ENCODE peak calls at places on chromosomes 13 and 19, in nine cellular contexts. S is fibroblast of lung, Q is psoas muscle, J is epithelial cell of esophagus, P is cardiac fibroblast, U is hepatocyte, X is Caco-2, Z is Calu3, M is mesothelial cell of epicardium. N is an unnamed sample.

GRCh38 chr13:30862707-30863106 is 43.4 kb upstream of the MEDAG start:
- DNase-seq in M (no peak), J (no peak), X (no peak), U (no peak), Q (peak), S (no peak), Z (no peak), P (peak), N (no peak)

GRCh38 chr13:35925669-35926068 is 205.5 kb downstream of the DCLK1 start:
- DNase-seq in M (no peak), Z (no peak), X (no peak), U (no peak), P (no peak), S (no peak), Q (no peak), J (no peak), N (no peak)

GRCh38 chr19:17846146-17846545 is 1.6 kb downstream of the JAK3 start:
- DNase-seq in U (no peak), Q (no peak), P (no peak), Z (no peak), X (no peak), J (no peak), M (no peak), S (no peak), N (no peak)

GRCh38 chr19:49712397-49712859 is 21.5 kb downstream of the CPT1C start:
- DNase-seq in X (peak), Z (peak), Q (no peak), J (peak), M (no peak), U (no peak), S (peak), P (peak), N (no peak)

GRCh38 chr13:102846261-102847015 is 606 bp downstream of the ERCC5 start:
- DNase-seq in U (peak), J (peak), Z (no peak), X (no peak), S (peak), M (peak), P (peak), Q (peak), N (peak)

GRCh38 chr19:8085606-8086464 is 33.3 kb downstream of the CCL25 start:
- DNase-seq in Q (no peak), U (peak), X (peak), S (no peak), Z (peak), P (no peak), J (no peak), M (no peak), N (no peak)

GRCh38 chr13:28609936-28610335 is 49.0 kb upstream of the POMP start:
- DNase-seq in P (peak), Z (no peak), J (no peak), X (no peak), U (no peak), S (peak), M (no peak), Q (no peak), N (no peak)

GRCh38 chr13:106348032-106348431 is 187.4 kb downstream of the EFNB2 start:
- DNase-seq in Q (no peak), P (peak), U (peak), M (no peak), Z (no peak), J (peak), X (no peak), S (peak), N (no peak)

GRCh38 chr13:30017880-30018279 is 167.5 kb upstream of the UBL3 start:
- DNase-seq in Z (no peak), S (no peak), Q (no peak), U (no peak), M (no peak), J (no peak), X (no peak), P (no peak), N (no peak)

GRCh38 chr13:75299913-75300862 is 181.8 kb downstream of the TBC1D4 start:
- DNase-seq in P (peak), M (no peak), U (no peak), Q (no peak), S (peak), J (no peak), X (no peak), Z (no peak), N (no peak)

GRCh38 chr19:18612772-18613588 is at the start of gene TMEM59L:
- DNase-seq in S (no peak), P (no peak), M (no peak), U (no peak), X (no peak), Z (no peak), Q (no peak), J (no peak), N (peak)

GRCh38 chr13:98267080-98267912 is 90.2 kb upstream of the RNF113B start:
- DNase-seq in Q (no peak), U (peak), M (no peak), X (peak), Z (peak), J (peak), S (peak), P (peak), N (peak)

GRCh38 chr13:94318418-94318817 is 161.1 kb downstream of the DCT start:
- DNase-seq in P (no peak), U (no peak), Z (no peak), Q (no peak), S (peak), J (no peak), X (no peak), M (no peak), N (no peak)

GRCh38 chr19:34336781-34337271 is 28.2 kb upstream of the GPI start:
- DNase-seq in Z (peak), P (peak), M (no peak), J (peak), X (no peak), U (peak), S (peak), Q (no peak), N (peak)

GRCh38 chr19:2495130-2495641 is 19.3 kb downstream of the GADD45B start:
- DNase-seq in P (peak), U (peak), Z (peak), M (no peak), Q (peak), S (peak), J (peak), X (no peak), N (no peak)

GRCh38 chr19:19366691-19367396 is 38.6 kb upstream of the GATAD2A start:
- DNase-seq in Q (peak), M (no peak), S (peak), Z (peak), X (peak), U (peak), P (peak), J (peak), N (peak)

GRCh38 chr13:28338202-28338601 is 156.7 kb downstream of the FLT1 start:
- DNase-seq in M (no peak), U (no peak), X (no peak), S (no peak), J (no peak), Q (no peak), Z (no peak), P (no peak), N (no peak)

GRCh38 chr13:99307648-99308339 is 595 bp upstream of the GPR183 start:
- DNase-seq in X (no peak), U (peak), S (peak), Q (no peak), M (no peak), J (peak), Z (no peak), P (peak), N (no peak)

GRCh38 chr19:55156202-55157063 is 1.1 kb downstream of the TNNI3 start:
- DNase-seq in X (peak), U (peak), J (peak), P (peak), Q (peak), M (peak), S (peak), Z (peak), N (peak)

GRCh38 chr19:47144630-47145029 is 14.0 kb downstream of the SAE1 start:
- DNase-seq in S (no peak), Q (no peak), Z (no peak), J (no peak), M (no peak), P (no peak), U (no peak), X (no peak), N (no peak)

GRCh38 chr13:44952671-44953070 is 36.6 kb downstream of the NUFIP1 start:
- DNase-seq in Q (no peak), P (no peak), Z (no peak), J (no peak), U (no peak), M (no peak), X (no peak), S (no peak), N (no peak)

GRCh38 chr19:36041831-36042230 is 9.2 kb upstream of the CLIP3 start:
- DNase-seq in X (peak), S (peak), P (peak), J (peak), Z (no peak), M (no peak), Q (no peak), U (peak), N (no peak)

GRCh38 chr19:17160908-17161307 is 54.2 kb upstream of the USE1 start:
- DNase-seq in Q (no peak), S (no peak), Z (no peak), X (no peak), J (no peak), P (no peak), U (no peak), M (no peak), N (no peak)

GRCh38 chr13:21176982-21177284 is 475 bp downstream of the MRPL57 start:
- DNase-seq in U (no peak), P (no peak), M (no peak), S (no peak), Q (no peak), J (no peak), X (no peak), Z (no peak), N (no peak)

GRCh38 chr19:19661675-19662251 is 1.7 kb downstream of the ATP13A1 start:
- DNase-seq in U (no peak), Z (no peak), X (no peak), M (no peak), Q (no peak), S (no peak), J (no peak), P (no peak), N (peak)

GRCh38 chr19:3224346-3225325 is at the start of gene CELF5:
- DNase-seq in M (peak), X (no peak), S (peak), P (peak), J (peak), Q (peak), U (peak), Z (peak), N (peak)

GRCh38 chr19:2561895-2562294 is 86.0 kb downstream of the GADD45B start:
- DNase-seq in M (no peak), Q (no peak), U (no peak), J (peak), X (no peak), S (no peak), P (no peak), Z (no peak), N (peak)

GRCh38 chr13:75507027-75508001 is 25.3 kb upstream of the TBC1D4 start:
- DNase-seq in Z (no peak), P (no peak), U (no peak), S (no peak), X (no peak), M (no peak), Q (no peak), J (peak), N (no peak)

GRCh38 chr13:30486230-30487074 is 20.7 kb upstream of the HMGB1 start:
- DNase-seq in J (peak), X (peak), S (no peak), P (peak), U (peak), Q (no peak), Z (peak), M (no peak), N (no peak)

GRCh38 chr19:1009043-1009975 is 9.1 kb downstream of the GRIN3B start:
- DNase-seq in J (no peak), P (peak), S (peak), X (no peak), M (no peak), Q (no peak), U (no peak), Z (no peak), N (no peak)

GRCh38 chr19:33193269-33193863 is 764 bp upstream of the LRP3 start:
- DNase-seq in U (no peak), M (no peak), X (no peak), S (no peak), Z (no peak), P (no peak), J (no peak), Q (no peak), N (no peak)

GRCh38 chr19:33194527-33194883 is 375 bp downstream of the LRP3 start:
- DNase-seq in M (no peak), U (peak), Z (no peak), S (no peak), P (no peak), J (no peak), X (no peak), Q (no peak), N (no peak)

GRCh38 chr19:33191501-33191900 is 2.6 kb upstream of the LRP3 start:
- DNase-seq in Q (no peak), J (no peak), X (no peak), Z (no peak), S (no peak), U (no peak), P (no peak), M (no peak), N (no peak)

GRCh38 chr19:33193864-33194362 is at the start of gene LRP3:
- DNase-seq in X (peak), J (peak), Z (no peak), U (peak), S (peak), M (peak), Q (peak), P (peak), N (no peak)

GRCh38 chr19:33192010-33192409 is 2.1 kb upstream of the LRP3 start:
- DNase-seq in X (no peak), P (no peak), S (no peak), Q (no peak), M (no peak), J (no peak), Z (no peak), U (no peak), N (no peak)
- TF ChIP-seq CTCF in X (peak), P (peak), S (no peak), Q (no peak), M (no peak), J (no peak), Z (no peak), U (peak), N (no peak)

DNA sequence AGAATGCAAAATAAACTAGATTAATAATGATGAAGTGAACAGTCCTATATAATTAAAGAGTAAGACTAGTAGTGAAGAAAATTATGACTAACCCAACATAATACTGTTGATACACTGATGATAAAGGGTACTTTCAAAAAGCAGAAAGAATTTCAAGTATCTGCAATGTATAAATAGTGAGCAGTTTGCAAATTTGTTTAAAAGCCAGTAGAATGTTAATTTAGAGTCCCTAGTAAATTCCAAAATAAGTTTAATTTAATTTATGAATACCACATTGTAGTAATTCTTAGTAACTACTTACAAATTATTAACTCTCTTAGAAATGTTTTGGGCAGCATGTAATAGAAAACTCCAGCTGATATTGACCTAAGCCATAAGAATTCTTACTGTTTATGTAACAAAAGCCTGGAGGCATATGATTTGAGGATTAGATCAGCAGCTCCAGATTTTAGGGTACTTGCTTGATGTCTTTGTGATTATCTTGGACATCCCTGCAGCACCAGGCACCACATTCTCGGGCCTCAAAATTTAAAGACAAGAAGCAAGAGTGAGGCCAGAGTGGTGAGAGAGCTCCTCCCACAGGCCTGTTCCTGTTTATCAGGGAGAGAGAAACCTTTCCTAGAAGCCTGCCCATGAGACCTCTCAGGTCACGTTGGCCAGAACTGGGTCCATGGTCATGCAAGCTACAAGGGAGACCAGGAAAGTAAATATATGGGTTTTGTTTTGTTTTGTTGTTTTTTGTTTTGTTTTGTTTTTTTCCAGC is 67.6 kb upstream of the TDRD3 start:
- DNase-seq in X (peak), Q (no peak), S (peak), P (peak), U (peak), Z (peak), J (peak), M (no peak), N (peak)
- TF ChIP-seq CTCF in X (peak), Q (no peak), S (peak), P (peak), U (peak), Z (no peak), J (peak), M (no peak), N (peak)

GRCh38 chr19:28235606-28236125 is 977.3 kb downstream of the UQCRFS1 start:
- DNase-seq in M (no peak), S (no peak), P (no peak), J (no peak), Z (no peak), Q (no peak), X (no peak), U (no peak), N (no peak)

GRCh38 chr19:28234637-28235036 is 978.3 kb downstream of the UQCRFS1 start:
- DNase-seq in M (no peak), Z (no peak), S (no peak), Q (no peak), U (peak), X (no peak), P (peak), J (no peak), N (no peak)

GRCh38 chr19:28244966-28245365 is 968.0 kb downstream of the UQCRFS1 start:
- DNase-seq in Z (no peak), P (no peak), J (no peak), S (no peak), M (no peak), Q (no peak), X (no peak), U (no peak), N (no peak)

GRCh38 chr19:28242317-28242927 is 970.5 kb downstream of the UQCRFS1 start:
- DNase-seq in X (no peak), U (peak), Q (no peak), P (peak), M (no peak), Z (peak), S (peak), J (peak), N (peak)

DNA sequence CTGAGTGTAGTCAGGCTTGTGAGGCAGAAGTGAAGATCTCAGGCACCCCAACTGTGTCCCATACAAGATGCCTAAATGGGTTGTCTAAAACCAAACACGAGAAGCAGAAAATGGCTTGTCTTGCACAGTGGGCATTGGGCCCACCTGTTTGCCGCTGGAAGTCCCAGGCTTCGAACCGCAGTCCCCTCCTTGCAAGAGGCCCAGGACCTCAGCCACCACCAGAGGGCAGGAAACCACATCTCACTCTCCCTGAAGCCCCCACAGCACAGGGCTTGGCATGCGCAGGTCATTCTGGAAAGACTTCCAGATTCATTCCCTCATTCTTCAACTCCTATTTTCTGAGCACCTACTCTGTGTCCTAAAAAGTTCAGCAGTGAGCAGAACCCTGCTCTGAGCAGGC is 973.7 kb downstream of the UQCRFS1 start:
- DNase-seq in J (no peak), P (peak), Q (no peak), X (no peak), S (no peak), M (no peak), Z (no peak), U (no peak), N (no peak)
- TF ChIP-seq CTCF in J (no peak), P (peak), Q (no peak), X (peak), S (no peak), M (no peak), Z (no peak), U (peak), N (no peak)

DNA sequence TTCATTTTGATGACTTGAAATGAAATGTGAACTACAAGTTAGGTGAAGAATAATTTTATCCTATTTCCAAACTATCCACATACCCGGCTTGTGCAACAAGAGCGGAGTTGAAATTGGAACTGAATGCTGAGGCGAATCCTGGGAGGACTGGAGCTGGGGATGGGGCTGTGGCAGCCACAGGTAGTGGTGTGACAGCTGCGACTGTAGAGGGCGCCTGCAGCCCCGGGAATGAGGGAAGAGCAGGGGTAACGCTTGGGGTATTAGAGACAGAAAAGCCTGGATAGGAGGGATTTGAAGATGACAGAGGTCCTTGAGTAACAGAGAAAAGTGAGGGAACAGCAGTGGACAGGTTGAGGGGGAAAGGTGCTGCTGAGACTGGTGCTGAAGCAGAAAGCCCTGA is 22.0 kb upstream of the STOML3 start:
- DNase-seq in X (no peak), P (no peak), Z (no peak), Q (no peak), S (no peak), M (no peak), U (no peak), J (no peak), N (no peak)
- TF ChIP-seq CTCF in X (peak), P (no peak), Z (no peak), Q (no peak), S (no peak), M (no peak), U (no peak), J (peak), N (no peak)

DNA sequence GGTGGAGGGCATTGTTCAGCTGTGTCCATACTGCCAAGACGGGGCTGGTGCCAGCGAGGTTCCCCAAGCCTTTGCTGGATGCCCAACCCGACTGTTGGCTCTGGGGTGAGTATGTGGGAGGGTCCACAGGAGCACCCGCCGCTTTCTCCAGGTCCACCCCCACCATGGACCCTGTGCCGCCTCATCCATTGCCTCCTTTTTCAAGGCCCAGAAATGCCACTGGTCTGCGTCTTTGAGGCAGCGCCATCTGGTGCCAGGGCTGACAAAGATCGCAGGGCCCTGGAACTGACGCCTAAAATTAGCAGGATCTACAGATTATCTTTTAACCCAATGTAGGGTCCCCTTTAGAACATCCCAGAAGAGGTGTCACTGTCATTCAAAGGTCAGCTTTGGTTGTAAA is 34.6 kb downstream of the NFIX start:
- DNase-seq in P (peak), S (no peak), Q (peak), U (no peak), J (peak), Z (no peak), M (no peak), X (no peak), N (no peak)
- TF ChIP-seq CTCF in P (peak), S (peak), Q (peak), U (peak), J (peak), Z (no peak), M (no peak), X (no peak), N (no peak)

N was measured in GM20000.